ENCODE peak calls at places on chromosome 2, in five cellular contexts. One of them, this sample, is unnamed.

GRCh38 chr2:197248623-197249022 is 62.0 kb downstream of the ANKRD44 start:
- DNase-seq in endodermal cell: no peak
- DNase-seq in body of pancreas: no peak
- DNase-seq in psoas muscle: no peak
- DNase-seq in RWPE2: no peak
- DNase-seq in this sample: no peak

GRCh38 chr2:15243762-15244161 is 317.4 kb downstream of the NBAS start:
- DNase-seq in psoas muscle: no peak
- DNase-seq in RWPE2: no peak
- DNase-seq in body of pancreas: no peak
- DNase-seq in endodermal cell: no peak
- DNase-seq in this sample: no peak

GRCh38 chr2:128314348-128315121 is 4.1 kb downstream of the HS6ST1 start:
- DNase-seq in psoas muscle: peak; percentile 51
- DNase-seq in endodermal cell: peak; percentile 39
- DNase-seq in body of pancreas: peak; percentile 68
- DNase-seq in RWPE2: peak; percentile 30
- DNase-seq in this sample: peak; percentile 6

GRCh38 chr2:26849056-26850001 is 1.4 kb downstream of the DPYSL5 start:
- DNase-seq in RWPE2: no peak
- DNase-seq in psoas muscle: peak; percentile 55
- DNase-seq in body of pancreas: no peak
- DNase-seq in endodermal cell: peak; percentile 81
- DNase-seq in this sample: no peak

GRCh38 chr2:58812766-58813344 is 571.7 kb upstream of the FANCL start:
- DNase-seq in RWPE2: no peak
- DNase-seq in psoas muscle: no peak
- DNase-seq in body of pancreas: no peak
- DNase-seq in endodermal cell: no peak
- DNase-seq in this sample: no peak

GRCh38 chr2:127516031-127516430 is 10.3 kb downstream of the IWS1 start:
- DNase-seq in psoas muscle: peak; percentile 82
- DNase-seq in endodermal cell: no peak
- DNase-seq in body of pancreas: no peak
- DNase-seq in RWPE2: no peak
- DNase-seq in this sample: peak; percentile 48

GRCh38 chr2:109614715-109615636 is 812 bp downstream of the SOWAHC start:
- DNase-seq in body of pancreas: peak; percentile 23
- DNase-seq in endodermal cell: peak; percentile 77
- DNase-seq in psoas muscle: peak; percentile 54
- DNase-seq in RWPE2: peak; percentile 64
- DNase-seq in this sample: no peak

GRCh38 chr2:11874861-11875260 is 128.4 kb downstream of the LPIN1 start:
- DNase-seq in psoas muscle: no peak
- DNase-seq in RWPE2: no peak
- DNase-seq in endodermal cell: no peak
- DNase-seq in body of pancreas: no peak
- DNase-seq in this sample: no peak

GRCh38 chr2:26300234-26300641 is 45.7 kb upstream of the SELENOI start:
- DNase-seq in RWPE2: no peak
- DNase-seq in body of pancreas: peak; percentile 52
- DNase-seq in psoas muscle: no peak
- DNase-seq in endodermal cell: no peak
- DNase-seq in this sample: no peak

GRCh38 chr2:190655113-190655512 is 6.2 kb downstream of the NAB1 start:
- DNase-seq in RWPE2: no peak
- DNase-seq in endodermal cell: no peak
- DNase-seq in psoas muscle: no peak
- DNase-seq in body of pancreas: no peak
- DNase-seq in this sample: no peak

GRCh38 chr2:120435671-120436459 is 89.9 kb downstream of the INHBB start:
- DNase-seq in psoas muscle: no peak
- DNase-seq in endodermal cell: peak; percentile 40
- DNase-seq in RWPE2: no peak
- DNase-seq in body of pancreas: no peak
- DNase-seq in this sample: no peak

GRCh38 chr2:121825003-121825950 is 69.8 kb downstream of the TSN start:
- DNase-seq in body of pancreas: peak; percentile 8
- DNase-seq in psoas muscle: no peak
- DNase-seq in RWPE2: no peak
- DNase-seq in endodermal cell: peak; percentile 47
- DNase-seq in this sample: no peak

GRCh38 chr2:156005531-156005930 is 327.0 kb downstream of the NR4A2 start:
- DNase-seq in body of pancreas: peak; percentile 4
- DNase-seq in endodermal cell: no peak
- DNase-seq in RWPE2: no peak
- DNase-seq in psoas muscle: no peak
- DNase-seq in this sample: no peak

GRCh38 chr2:110170102-110170501 is 34.7 kb downstream of the NPHP1 start:
- DNase-seq in RWPE2: no peak
- DNase-seq in endodermal cell: no peak
- DNase-seq in psoas muscle: no peak
- DNase-seq in body of pancreas: no peak
- DNase-seq in this sample: no peak

GRCh38 chr2:191015831-191016230 is 1.9 kb upstream of the STAT1 start:
- DNase-seq in body of pancreas: no peak
- DNase-seq in RWPE2: no peak
- DNase-seq in psoas muscle: no peak
- DNase-seq in endodermal cell: no peak
- DNase-seq in this sample: no peak

GRCh38 chr2:154697422-154698237 is 865 bp upstream of the KCNJ3 start:
- DNase-seq in psoas muscle: no peak
- DNase-seq in RWPE2: no peak
- DNase-seq in body of pancreas: peak; percentile 56
- DNase-seq in endodermal cell: peak; percentile 85
- DNase-seq in this sample: no peak

GRCh38 chr2:23587330-23587729 is 202.4 kb downstream of the KLHL29 start:
- DNase-seq in endodermal cell: peak; percentile 76
- DNase-seq in RWPE2: no peak
- DNase-seq in psoas muscle: no peak
- DNase-seq in body of pancreas: no peak
- DNase-seq in this sample: no peak

GRCh38 chr2:221822416-221822815 is 250.3 kb upstream of the EPHA4 start:
- DNase-seq in body of pancreas: no peak
- DNase-seq in psoas muscle: no peak
- DNase-seq in RWPE2: no peak
- DNase-seq in endodermal cell: no peak
- DNase-seq in this sample: no peak

GRCh38 chr2:152573168-152573567 is 144.1 kb downstream of the PRPF40A start:
- DNase-seq in body of pancreas: no peak
- DNase-seq in endodermal cell: no peak
- DNase-seq in RWPE2: no peak
- DNase-seq in psoas muscle: no peak
- DNase-seq in this sample: no peak

GRCh38 chr2:121866789-121867188 is 111.3 kb downstream of the TSN start:
- DNase-seq in psoas muscle: no peak
- DNase-seq in RWPE2: no peak
- DNase-seq in endodermal cell: no peak
- DNase-seq in body of pancreas: no peak
- DNase-seq in this sample: no peak

GRCh38 chr2:29940706-29941105 is 19.3 kb upstream of the ALK start:
- DNase-seq in psoas muscle: no peak
- DNase-seq in endodermal cell: no peak
- DNase-seq in RWPE2: no peak
- DNase-seq in body of pancreas: peak; percentile 11
- DNase-seq in this sample: no peak

GRCh38 chr2:157107877-157108276 is 149.6 kb upstream of the GALNT5 start:
- DNase-seq in psoas muscle: no peak
- DNase-seq in endodermal cell: no peak
- DNase-seq in body of pancreas: peak; percentile 23
- DNase-seq in RWPE2: no peak
- DNase-seq in this sample: no peak

GRCh38 chr2:120765911-120766757 is 30.5 kb downstream of the GLI2 start:
- DNase-seq in psoas muscle: peak; percentile 92
- DNase-seq in RWPE2: peak; percentile 42
- DNase-seq in body of pancreas: peak; percentile 44
- DNase-seq in endodermal cell: peak; percentile 80
- DNase-seq in this sample: peak; percentile 85

GRCh38 chr2:17068016-17068415 is 402.4 kb upstream of the CYRIA start:
- DNase-seq in psoas muscle: no peak
- DNase-seq in body of pancreas: no peak
- DNase-seq in RWPE2: no peak
- DNase-seq in endodermal cell: no peak
- DNase-seq in this sample: no peak

GRCh38 chr2:209321581-209321980 is 102.3 kb upstream of the MAP2 start:
- DNase-seq in RWPE2: no peak
- DNase-seq in body of pancreas: no peak
- DNase-seq in endodermal cell: no peak
- DNase-seq in psoas muscle: no peak
- DNase-seq in this sample: no peak

GRCh38 chr2:197306691-197307030 is 3.9 kb downstream of the ANKRD44 start:
- DNase-seq in psoas muscle: peak; percentile 75
- DNase-seq in body of pancreas: peak; percentile 79
- DNase-seq in endodermal cell: no peak
- DNase-seq in RWPE2: no peak
- DNase-seq in this sample: peak; percentile 41

GRCh38 chr2:180385601-180386201 is 378.6 kb upstream of the CWC22 start:
- DNase-seq in RWPE2: no peak
- DNase-seq in endodermal cell: no peak
- DNase-seq in body of pancreas: no peak
- DNase-seq in psoas muscle: no peak
- DNase-seq in this sample: no peak

GRCh38 chr2:101793277-101793969 is 95.9 kb downstream of the MAP4K4 start:
- DNase-seq in psoas muscle: no peak
- DNase-seq in endodermal cell: peak; percentile 88
- DNase-seq in RWPE2: no peak
- DNase-seq in body of pancreas: peak; percentile 49
- DNase-seq in this sample: no peak

GRCh38 chr2:230330725-230331124 is 3.7 kb downstream of the SP140L start:
- DNase-seq in body of pancreas: no peak
- DNase-seq in psoas muscle: no peak
- DNase-seq in endodermal cell: no peak
- DNase-seq in RWPE2: no peak
- DNase-seq in this sample: no peak

GRCh38 chr2:67923696-67924095 is 139.1 kb downstream of the C1D start:
- DNase-seq in RWPE2: no peak
- DNase-seq in body of pancreas: peak; percentile 11
- DNase-seq in psoas muscle: no peak
- DNase-seq in endodermal cell: no peak
- DNase-seq in this sample: no peak

GRCh38 chr2:23496456-23496855 is 111.5 kb downstream of the KLHL29 start:
- DNase-seq in psoas muscle: no peak
- DNase-seq in body of pancreas: no peak
- DNase-seq in RWPE2: no peak
- DNase-seq in endodermal cell: peak; percentile 64
- DNase-seq in this sample: no peak

GRCh38 chr2:239277401-239278085 is 123.3 kb downstream of the HDAC4 start:
- DNase-seq in endodermal cell: no peak
- DNase-seq in RWPE2: no peak
- DNase-seq in psoas muscle: no peak
- DNase-seq in body of pancreas: no peak
- DNase-seq in this sample: no peak

GRCh38 chr2:239278361-239278760 is 122.5 kb downstream of the HDAC4 start:
- DNase-seq in body of pancreas: no peak
- DNase-seq in endodermal cell: peak; percentile 25
- DNase-seq in RWPE2: no peak
- DNase-seq in psoas muscle: no peak
- DNase-seq in this sample: no peak

GRCh38 chr2:239275871-239276812 is 124.7 kb downstream of the HDAC4 start:
- DNase-seq in RWPE2: no peak
- DNase-seq in psoas muscle: peak; percentile 94
- DNase-seq in endodermal cell: peak; percentile 48
- DNase-seq in body of pancreas: no peak
- DNase-seq in this sample: peak; percentile 75

GRCh38 chr2:239275037-239275685 is 125.7 kb downstream of the HDAC4 start:
- DNase-seq in RWPE2: peak; percentile 88
- DNase-seq in endodermal cell: peak; percentile 43
- DNase-seq in body of pancreas: peak; percentile 41
- DNase-seq in psoas muscle: peak; percentile 94
- DNase-seq in this sample: peak; percentile 82

GRCh38 chr2:239276813-239277193 is 124.0 kb downstream of the HDAC4 start:
- DNase-seq in body of pancreas: no peak
- DNase-seq in endodermal cell: peak; percentile 47
- DNase-seq in RWPE2: no peak
- DNase-seq in psoas muscle: no peak
- DNase-seq in this sample: no peak
- H3K4me3 ChIP-seq in body of pancreas: no peak overlapping the region
- H3K4me3 ChIP-seq in endodermal cell: no peak overlapping the region
- H3K4me3 ChIP-seq in RWPE2: no peak overlapping the region
- H3K4me3 ChIP-seq in psoas muscle: peak overlapping the region; percentile 63
- H3K4me3 ChIP-seq in this sample: no peak overlapping the region

GRCh38 chr2:82748653-82749052 is 1710.4 kb downstream of the SUCLG1 start:
- DNase-seq in psoas muscle: no peak
- DNase-seq in RWPE2: no peak
- DNase-seq in body of pancreas: no peak
- DNase-seq in endodermal cell: no peak
- DNase-seq in this sample: no peak
- H3K9me3 ChIP-seq in psoas muscle: peaks cover 4% of the 10 kb centered on the region
- H3K9me3 ChIP-seq in RWPE2: peaks cover 5% of the 10 kb centered on the region
- H3K9me3 ChIP-seq in body of pancreas: no peaks in the 10 kb centered on the region
- H3K9me3 ChIP-seq in endodermal cell: peaks cover 6% of the 10 kb centered on the region
- H3K9me3 ChIP-seq in this sample: no peaks in the 10 kb centered on the region

GRCh38 chr2:38602732-38603401 is at the start of gene HNRNPLL:
- DNase-seq in psoas muscle: peak; percentile 99
- DNase-seq in endodermal cell: peak; percentile 99
- DNase-seq in body of pancreas: peak; percentile 98
- DNase-seq in RWPE2: peak; percentile 96
- DNase-seq in this sample: peak; percentile 98
- TF ChIP-seq CTCF in psoas muscle: no peak
- TF ChIP-seq CTCF in endodermal cell: no peak
- TF ChIP-seq CTCF in body of pancreas: no peak
- TF ChIP-seq CTCF in RWPE2: no peak
- TF ChIP-seq CTCF in this sample: no peak

GRCh38 chr2:144509548-144510205 is 10.2 kb downstream of the ZEB2 start:
- DNase-seq in body of pancreas: no peak
- DNase-seq in RWPE2: no peak
- DNase-seq in psoas muscle: no peak
- DNase-seq in endodermal cell: no peak
- DNase-seq in this sample: no peak
- H3K4me3 ChIP-seq in body of pancreas: no peak overlapping the region
- H3K4me3 ChIP-seq in RWPE2: no peak overlapping the region
- H3K4me3 ChIP-seq in psoas muscle: peak overlapping the region; percentile 89
- H3K4me3 ChIP-seq in endodermal cell: no peak overlapping the region
- H3K4me3 ChIP-seq in this sample: peak overlapping the region; percentile 85

DNA sequence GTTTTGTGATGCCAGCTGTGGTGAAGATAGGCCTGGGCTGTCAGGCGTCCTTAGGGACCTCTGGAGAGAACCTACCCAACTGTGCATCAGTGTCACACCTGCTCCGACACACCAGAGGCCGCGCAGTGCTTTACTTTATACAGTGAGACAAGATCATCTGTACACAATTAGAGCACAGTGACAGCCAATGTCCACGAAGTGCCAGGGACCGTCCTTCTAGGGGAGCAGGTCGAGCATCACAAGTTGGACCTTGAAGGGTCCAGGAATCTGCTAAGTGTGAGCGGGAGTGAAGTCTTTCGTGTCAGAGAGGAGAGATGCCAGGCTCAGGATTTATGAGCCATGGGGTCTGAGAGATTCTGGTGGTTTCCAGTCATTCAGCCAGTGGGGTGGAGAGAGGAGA is 104.2 kb downstream of the TMEM18 start:
- DNase-seq in psoas muscle: no peak
- DNase-seq in RWPE2: no peak
- DNase-seq in endodermal cell: no peak
- DNase-seq in body of pancreas: no peak
- DNase-seq in this sample: no peak
- H3K9me3 ChIP-seq in psoas muscle: peaks cover 25% of the 10 kb centered on the region
- H3K9me3 ChIP-seq in RWPE2: peaks cover 6% of the 10 kb centered on the region
- H3K9me3 ChIP-seq in endodermal cell: peaks cover 13% of the 10 kb centered on the region
- H3K9me3 ChIP-seq in body of pancreas: no peaks in the 10 kb centered on the region
- H3K9me3 ChIP-seq in this sample: peaks cover 9% of the 10 kb centered on the region

GRCh38 chr2:236618370-236618769 is 48.7 kb downstream of the ACKR3 start:
- DNase-seq in RWPE2: no peak
- DNase-seq in body of pancreas: no peak
- DNase-seq in endodermal cell: no peak
- DNase-seq in psoas muscle: no peak
- DNase-seq in this sample: no peak
- TF ChIP-seq CTCF in RWPE2: no peak
- TF ChIP-seq CTCF in body of pancreas: no peak
- TF ChIP-seq CTCF in endodermal cell: peak; percentile 51
- TF ChIP-seq CTCF in psoas muscle: no peak
- TF ChIP-seq CTCF in this sample: no peak